ENCODE peak calls at places on chromosomes 1 and 21, in four cellular contexts. R is RWPE1, N is pancreas, S is tibial artery. O is an unnamed sample.

GRCh38 chr1:232767381-232768074 is 37.7 kb upstream of the MAP10 start:
- DNase-seq in R (peak), N (no peak), S (peak), O (no peak)

GRCh38 chr1:229781453-229781852 is 155.4 kb downstream of the URB2 start:
- DNase-seq in R (no peak), N (peak), S (no peak), O (no peak)

GRCh38 chr1:172430128-172430454 is 9.6 kb downstream of the C1orf105 start:
- DNase-seq in R (no peak), N (no peak), S (no peak), O (no peak)

GRCh38 chr1:99122039-99122438 is 117.4 kb upstream of the PLPPR5 start:
- DNase-seq in R (peak), N (no peak), S (no peak), O (no peak)

GRCh38 chr1:154433161-154433681 is 28.1 kb downstream of the IL6R start:
- DNase-seq in R (peak), N (no peak), S (no peak), O (no peak)

GRCh38 chr1:226867461-226868054 is 2.9 kb upstream of the PSEN2 start:
- DNase-seq in R (no peak), N (no peak), S (no peak), O (no peak)

GRCh38 chr1:110870721-110871388 is 2.1 kb upstream of the CD53 start:
- DNase-seq in R (no peak), N (no peak), S (no peak), O (no peak)

GRCh38 chr1:221824025-221824424 is 82.1 kb upstream of the DUSP10 start:
- DNase-seq in R (no peak), N (no peak), S (no peak), O (no peak)

GRCh38 chr21:15895142-15896106 is 165.6 kb downstream of the USP25 start:
- DNase-seq in R (no peak), N (no peak), S (no peak), O (no peak)

GRCh38 chr1:96525657-96526613 is 195.6 kb upstream of the PTBP2 start:
- DNase-seq in R (no peak), N (no peak), S (no peak), O (no peak)

GRCh38 chr1:111649227-111649626 is 29.6 kb downstream of the RAP1A start:
- DNase-seq in R (no peak), N (no peak), S (no peak), O (no peak)

GRCh38 chr1:8315573-8316475 is 2.1 kb upstream of the SLC45A1 start:
- DNase-seq in R (no peak), N (no peak), S (no peak), O (no peak)

GRCh38 chr1:60759257-60759656 is 323.1 kb upstream of the NFIA start:
- DNase-seq in R (no peak), N (no peak), S (no peak), O (no peak)

GRCh38 chr1:39094685-39095084 is 68.5 kb downstream of the NDUFS5 start:
- DNase-seq in R (no peak), N (no peak), S (no peak), O (no peak)

GRCh38 chr21:39523930-39524329 is 72.2 kb downstream of the SH3BGR start:
- DNase-seq in R (no peak), N (no peak), S (no peak), O (no peak)

GRCh38 chr1:230977781-230978490 is 725 bp downstream of the TTC13 start:
- DNase-seq in R (peak), N (peak), S (no peak), O (no peak)

GRCh38 chr1:186195377-186195931 is 179.6 kb downstream of the TPR start:
- DNase-seq in R (no peak), N (no peak), S (no peak), O (no peak)

GRCh38 chr1:62381831-62382505 is 54.9 kb upstream of the USP1 start:
- DNase-seq in R (no peak), N (no peak), S (no peak), O (no peak)

GRCh38 chr1:237786066-237786719 is 104.5 kb downstream of the ZP4 start:
- DNase-seq in R (no peak), N (no peak), S (no peak), O (no peak)

GRCh38 chr1:88935522-88936222 is 44.3 kb upstream of the GTF2B start:
- DNase-seq in R (peak), N (no peak), S (no peak), O (no peak)

GRCh38 chr1:39615086-39615662 is 24.3 kb downstream of the HEYL start:
- DNase-seq in R (no peak), N (no peak), S (no peak), O (no peak)

GRCh38 chr1:36497207-36497606 is 14.5 kb upstream of the CSF3R start:
- DNase-seq in R (no peak), N (no peak), S (no peak), O (no peak)

GRCh38 chr1:226881515-226882185 is 11.2 kb downstream of the PSEN2 start:
- DNase-seq in R (no peak), N (no peak), S (peak), O (no peak)

GRCh38 chr1:156692958-156693857 is 12.2 kb downstream of the CRABP2 start:
- DNase-seq in R (no peak), N (peak), S (no peak), O (no peak)

GRCh38 chr1:246809473-246809872 is 85.3 kb downstream of the SCCPDH start:
- DNase-seq in R (no peak), N (no peak), S (no peak), O (no peak)

GRCh38 chr1:57637155-57637554 is 213.3 kb upstream of the DAB1 start:
- DNase-seq in R (peak), N (no peak), S (no peak), O (no peak)

GRCh38 chr1:36306902-36307456 is 811 bp downstream of the SH3D21 start:
- DNase-seq in R (peak), N (peak), S (peak), O (peak)

GRCh38 chr1:62076286-62076685 is 118.4 kb upstream of the L1TD1 start:
- DNase-seq in R (peak), N (no peak), S (no peak), O (no peak)

GRCh38 chr1:184425449-184426277 is 38.8 kb downstream of the C1orf21 start:
- DNase-seq in R (peak), N (no peak), S (no peak), O (no peak)

GRCh38 chr1:10693497-10694273 is 102.8 kb downstream of the CASZ1 start:
- DNase-seq in R (peak), N (peak), S (no peak), O (no peak)

GRCh38 chr1:22108343-22109135 is 34.4 kb downstream of the WNT4 start:
- DNase-seq in R (no peak), N (no peak), S (no peak), O (no peak)

GRCh38 chr21:33377221-33377620 is 26.0 kb upstream of the IFNGR2 start:
- DNase-seq in R (no peak), N (no peak), S (peak), O (no peak)

GRCh38 chr1:62318756-62319544 is at the start of gene KANK4:
- DNase-seq in R (no peak), N (peak), S (no peak), O (no peak)

GRCh38 chr1:22208265-22208972 is 65.5 kb upstream of the WNT4 start:
- DNase-seq in R (no peak), N (peak), S (no peak), O (no peak)

GRCh38 chr1:17199267-17200044 is 5.5 kb upstream of the PADI1 start:
- DNase-seq in R (no peak), N (peak), S (peak), O (no peak)

GRCh38 chr1:15100369-15101111 is 53.0 kb upstream of the TMEM51 start:
- DNase-seq in R (peak), N (peak), S (no peak), O (peak)

GRCh38 chr1:53076721-53077598 is 14.9 kb downstream of the PODN start:
- DNase-seq in R (no peak), N (peak), S (peak), O (no peak)

GRCh38 chr21:45741691-45742090 is 98.2 kb downstream of the PCBP3 start:
- DNase-seq in R (no peak), N (no peak), S (no peak), O (no peak)

GRCh38 chr1:97893844-97894243 is 27.0 kb downstream of the DPYD start:
- DNase-seq in R (no peak), N (no peak), S (no peak), O (no peak)

GRCh38 chr1:68651115-68651514 is 154.2 kb upstream of the DEPDC1 start:
- DNase-seq in R (no peak), N (no peak), S (no peak), O (no peak)

DNA sequence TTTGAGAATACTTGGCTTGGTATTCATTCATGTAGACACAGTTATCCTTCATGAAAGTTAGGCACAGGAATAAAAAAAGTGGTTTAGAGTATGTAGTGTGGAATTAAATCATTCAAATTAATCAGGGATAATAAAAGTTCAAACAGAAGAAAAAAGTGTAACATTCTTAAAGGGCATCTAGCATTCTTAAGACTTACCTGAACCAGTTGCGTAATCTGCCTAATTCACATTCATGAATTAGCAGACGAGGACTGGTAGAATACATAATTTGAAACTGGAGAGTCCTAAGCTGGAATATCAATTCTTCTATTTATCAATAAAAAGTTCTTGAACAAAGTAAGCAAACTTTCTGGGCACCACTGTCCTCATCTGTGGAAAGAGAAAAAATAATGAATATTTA is 157.0 kb upstream of the DEPDC1 start:
- DNase-seq in R (no peak), N (no peak), S (no peak), O (no peak)
- H3K27ac ChIP-seq in R (no peak), N (no peak), S (no peak), O (no peak)

GRCh38 chr1:198531891-198532290 is 8.6 kb downstream of the ATP6V1G3 start:
- DNase-seq in R (no peak), N (no peak), S (no peak), O (no peak)

GRCh38 chr1:198529414-198529813 is 11.1 kb downstream of the ATP6V1G3 start:
- DNase-seq in R (no peak), N (no peak), S (no peak), O (no peak)

GRCh38 chr1:198528376-198528775 is 12.1 kb downstream of the ATP6V1G3 start:
- DNase-seq in R (no peak), N (no peak), S (no peak), O (no peak)

GRCh38 chr1:198534540-198535413 is 5.7 kb downstream of the ATP6V1G3 start:
- DNase-seq in R (no peak), N (no peak), S (no peak), O (no peak)

DNA sequence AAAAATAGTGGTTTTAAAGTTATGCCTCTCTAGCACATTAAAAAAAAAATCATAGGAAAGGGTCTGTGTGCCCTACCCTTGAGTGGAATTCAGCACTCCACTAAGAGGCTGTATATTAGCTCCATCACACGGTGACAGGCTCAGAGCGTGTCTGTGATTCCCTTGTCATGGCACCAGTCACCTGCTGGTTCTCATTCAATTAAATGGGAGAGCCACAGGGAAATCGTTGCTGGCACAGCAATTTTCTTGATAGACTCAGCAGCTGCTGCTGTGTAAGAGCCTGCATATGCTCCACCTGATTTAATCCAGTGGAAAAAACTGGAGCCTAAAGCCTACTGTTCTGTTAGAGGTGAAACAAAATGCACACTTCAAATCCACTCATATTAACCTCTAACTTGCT is 9.5 kb downstream of the ATP6V1G3 start:
- DNase-seq in R (no peak), N (no peak), S (no peak), O (no peak)
- H3K27ac ChIP-seq in R (no peak), N (no peak), S (no peak), O (no peak)

GRCh38 chr21:36355071-36355680 is 30.0 kb upstream of the CHAF1B start:
- DNase-seq in R (no peak), N (no peak), S (no peak), O (no peak)

GRCh38 chr21:36347962-36348328 is 27.9 kb downstream of the MORC3 start:
- DNase-seq in R (no peak), N (no peak), S (no peak), O (no peak)

GRCh38 chr21:36349315-36349714 is 29.3 kb downstream of the MORC3 start:
- DNase-seq in R (no peak), N (no peak), S (no peak), O (no peak)

GRCh38 chr21:36347278-36347961 is 27.4 kb downstream of the MORC3 start:
- DNase-seq in R (no peak), N (no peak), S (no peak), O (no peak)

DNA sequence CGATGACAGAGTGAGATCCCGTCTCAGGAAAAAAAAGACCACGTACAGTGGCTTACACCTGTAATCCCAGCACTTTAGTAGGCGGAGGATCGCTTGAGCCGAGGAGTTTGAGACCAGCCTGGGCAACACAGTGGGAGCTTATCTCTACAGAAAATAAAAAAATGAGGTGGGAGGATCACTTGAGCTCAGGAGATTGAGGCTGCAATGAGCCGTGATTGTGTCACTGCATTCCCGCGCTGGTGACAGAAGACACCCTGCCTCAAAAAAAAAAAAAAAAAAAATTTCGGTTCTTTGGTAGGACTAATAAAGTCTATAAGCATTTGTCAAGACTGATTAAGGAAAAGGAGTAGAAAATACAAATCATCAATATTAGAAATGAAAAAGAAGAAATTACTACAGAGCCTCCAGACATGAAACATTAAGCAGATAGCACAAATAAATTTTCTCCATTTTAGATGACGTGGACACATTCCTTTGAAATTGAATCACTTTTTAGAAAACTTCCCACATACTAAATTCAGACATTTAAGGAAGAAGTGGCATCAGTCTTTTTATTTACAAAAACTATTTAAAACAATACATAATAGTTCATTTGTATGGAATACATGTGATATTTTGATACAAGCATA is 30.4 kb downstream of the MORC3 start:
- DNase-seq in R (no peak), N (no peak), S (no peak), O (no peak)
- H3K27ac ChIP-seq in R (no peak), N (no peak), S (no peak), O (no peak)

GRCh38 chr1:42945171-42945570 is 13.5 kb downstream of the SLC2A1 start:
- DNase-seq in R (no peak), N (no peak), S (no peak), O (no peak)

GRCh38 chr1:42942444-42942843 is 16.2 kb downstream of the SLC2A1 start:
- DNase-seq in R (no peak), N (no peak), S (no peak), O (no peak)

GRCh38 chr1:42943728-42944127 is 14.9 kb downstream of the SLC2A1 start:
- DNase-seq in R (no peak), N (no peak), S (no peak), O (no peak)

GRCh38 chr1:42943166-42943565 is 15.5 kb downstream of the SLC2A1 start:
- DNase-seq in R (peak), N (peak), S (peak), O (no peak)

DNA sequence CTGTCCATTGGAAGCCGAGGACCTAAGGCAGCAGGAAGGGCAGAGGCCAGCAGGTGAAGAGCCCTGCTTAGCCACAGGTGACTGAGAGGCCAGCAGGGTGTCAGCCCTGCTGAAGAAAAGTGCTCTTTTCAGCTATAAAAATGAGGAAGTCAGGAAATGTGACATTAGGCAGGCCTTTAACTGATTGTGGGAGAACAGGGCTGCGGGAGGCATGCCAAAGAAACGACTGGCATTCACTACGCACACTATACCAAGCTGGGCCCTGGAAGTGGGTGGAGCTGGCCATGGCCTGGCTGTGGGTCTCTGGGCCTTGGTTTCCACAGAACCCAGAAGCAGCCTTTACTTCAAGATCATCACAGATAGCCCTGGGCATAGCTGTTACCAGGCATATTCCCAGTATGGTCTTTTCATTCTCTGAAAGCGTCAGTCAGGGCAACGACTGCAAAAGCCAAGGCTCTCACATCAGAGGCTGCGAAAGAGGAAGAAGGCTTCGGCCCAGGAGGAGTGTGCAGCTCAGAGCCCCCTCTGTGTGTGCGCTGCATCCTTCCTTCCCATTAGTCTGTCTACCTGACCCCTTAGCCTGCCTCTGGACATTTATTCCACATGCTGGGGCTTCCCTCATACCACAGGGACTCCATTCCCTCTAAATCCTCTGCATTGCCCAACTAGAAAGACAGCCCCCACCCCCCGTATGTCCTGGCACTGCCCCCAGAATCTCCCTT is 14.3 kb downstream of the SLC2A1 start:
- DNase-seq in R (no peak), N (peak), S (peak), O (no peak)
- H3K27ac ChIP-seq in R (peak), N (peak), S (peak), O (peak)

GRCh38 chr21:36609654-36610053 is 89.3 kb upstream of the SIM2 start:
- DNase-seq in R (no peak), N (no peak), S (no peak), O (no peak)

GRCh38 chr21:36603221-36603620 is 95.7 kb upstream of the SIM2 start:
- DNase-seq in R (no peak), N (no peak), S (no peak), O (no peak)

GRCh38 chr21:36608251-36608650 is 90.7 kb upstream of the SIM2 start:
- DNase-seq in R (no peak), N (no peak), S (no peak), O (no peak)

GRCh38 chr21:36606983-36607325 is 92.0 kb upstream of the SIM2 start:
- DNase-seq in R (no peak), N (no peak), S (no peak), O (no peak)

DNA sequence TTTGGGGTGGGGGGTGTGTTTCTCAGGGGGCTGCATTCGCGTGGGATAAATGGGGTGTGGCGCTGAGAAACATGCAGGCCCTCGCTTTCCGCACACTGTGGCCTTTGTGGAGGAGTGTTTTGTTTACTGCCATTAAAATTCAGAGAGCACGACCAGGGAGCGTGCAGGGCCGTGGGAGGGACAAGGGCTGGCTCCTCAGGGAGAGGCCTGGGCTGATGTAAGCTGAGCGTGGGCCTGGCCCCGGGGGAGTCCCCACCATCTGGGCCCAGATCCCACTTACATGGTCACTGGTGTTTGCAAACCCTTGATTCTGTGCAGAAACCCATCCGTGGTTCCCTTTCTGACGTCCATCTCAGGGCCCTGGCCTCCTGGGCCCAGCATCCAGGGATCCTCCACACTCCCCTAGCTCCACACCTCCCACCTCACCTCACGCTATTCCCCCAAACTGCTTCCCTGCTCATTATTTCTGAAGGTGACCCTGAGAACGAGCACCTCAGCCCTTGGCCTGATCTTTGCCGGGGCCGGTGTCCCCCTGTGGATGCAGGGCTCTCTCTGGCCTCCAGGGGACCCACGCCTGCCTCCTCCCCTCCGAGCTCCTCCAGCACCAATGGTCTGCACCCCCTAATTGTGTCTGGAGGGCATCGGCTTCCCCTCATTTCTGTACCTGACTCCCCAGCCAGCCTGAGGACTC is 92.5 kb upstream of the SIM2 start:
- DNase-seq in R (no peak), N (no peak), S (no peak), O (no peak)
- H3K27ac ChIP-seq in R (no peak), N (no peak), S (no peak), O (peak)